ENCODE peak calls at places on chromosomes 6 and 20, in seven cellular contexts. B is neuronal stem cell, F is left ventricle myocardium inferior, A is aorta, P is pancreas, W is breast epithelium, O is left lung. E is an unnamed sample.

GRCh38 chr20:60913298-60913697 is 338.8 kb upstream of the CDH4 start:
- DNase-seq in A (no peak), F (no peak), O (no peak), W (no peak), B (no peak), P (no peak), E (no peak)

GRCh38 chr20:62740286-62741141 is 31.9 kb downstream of the NTSR1 start:
- DNase-seq in B (no peak), O (peak; percentile 36), W (no peak), F (peak; percentile 15), A (peak; percentile 68), P (peak; percentile 10), E (no peak)

GRCh38 chr6:121652223-121652622 is 216.8 kb downstream of the GJA1 start:
- DNase-seq in O (no peak), F (no peak), P (no peak), W (no peak), A (no peak), B (no peak), E (no peak)

GRCh38 chr20:20476504-20476903 is 108.6 kb downstream of the INSM1 start:
- DNase-seq in O (no peak), A (no peak), B (no peak), W (no peak), F (no peak), P (no peak), E (no peak)

GRCh38 chr6:63066053-63066704 is 145.1 kb upstream of the FKBP1C start:
- DNase-seq in B (no peak), O (no peak), W (no peak), P (no peak), F (no peak), A (no peak), E (no peak)

GRCh38 chr20:37721751-37722150 is 27.9 kb downstream of the CTNNBL1 start:
- DNase-seq in O (no peak), W (no peak), P (no peak), A (no peak), B (no peak), F (no peak), E (no peak)

GRCh38 chr20:12775041-12775440 is 233.7 kb upstream of the SPTLC3 start:
- DNase-seq in A (no peak), F (no peak), W (no peak), B (no peak), O (no peak), P (no peak), E (no peak)

GRCh38 chr20:34938466-34939163 is 17.0 kb downstream of the GSS start:
- DNase-seq in O (peak; percentile 76), W (peak; percentile 55), F (peak; percentile 74), P (peak; percentile 72), A (peak; percentile 78), B (no peak), E (no peak)

GRCh38 chr6:128370072-128370471 is 150.3 kb downstream of the PTPRK start:
- DNase-seq in W (no peak), P (no peak), O (no peak), A (no peak), B (no peak), F (no peak), E (no peak)

GRCh38 chr20:35226775-35227681 is 538 bp downstream of the MMP24 start:
- DNase-seq in O (peak; percentile 40), W (no peak), A (peak; percentile 87), P (peak; percentile 56), B (peak; percentile 72), F (peak; percentile 20), E (no peak)

GRCh38 chr20:1802385-1803215 is 92.6 kb upstream of the SIRPA start:
- DNase-seq in O (peak; percentile 80), B (peak; percentile 65), W (no peak), A (peak; percentile 91), F (peak; percentile 65), P (no peak), E (no peak)
- H3K27ac ChIP-seq in O (peak overlapping the region; percentile 75), B (peak overlapping the region; percentile 44), W (peak overlapping the region; percentile 79), A (no peak overlapping the region), F (peak overlapping the region; percentile 86), P (no peak overlapping the region), E (no peak overlapping the region)

GRCh38 chr20:25249198-25249931 is 1.5 kb downstream of the PYGB start:
- DNase-seq in F (no peak), A (no peak), B (no peak), W (peak; percentile 58), O (no peak), P (no peak), E (no peak)
- H3K4me1 ChIP-seq in F (peaks cover 77% of the 10 kb centered on the region), A (no peaks in the 10 kb centered on the region), B (peaks cover 19% of the 10 kb centered on the region), W (no peaks in the 10 kb centered on the region), O (peaks cover 51% of the 10 kb centered on the region), P (peaks cover 16% of the 10 kb centered on the region), E (no peaks in the 10 kb centered on the region)

GRCh38 chr6:114249522-114249921 is 93.3 kb downstream of the HS3ST5 start:
- DNase-seq in P (no peak), F (no peak), B (no peak), A (no peak), W (no peak), O (no peak), E (no peak)

GRCh38 chr6:114247101-114247500 is 95.7 kb downstream of the HS3ST5 start:
- DNase-seq in W (no peak), O (no peak), P (no peak), B (no peak), A (no peak), F (no peak), E (no peak)
- H3K4me3 ChIP-seq in W (no peak overlapping the region), O (no peak overlapping the region), P (no peak overlapping the region), B (no peak overlapping the region), A (no peak overlapping the region), F (no peak overlapping the region), E (no peak overlapping the region)

GRCh38 chr20:53743607-53744260 is 150.1 kb upstream of the ZNF217 start:
- DNase-seq in F (no peak), A (no peak), W (no peak), B (no peak), P (no peak), O (no peak), E (no peak)
- H3K27ac ChIP-seq in F (no peak overlapping the region), A (no peak overlapping the region), W (no peak overlapping the region), B (no peak overlapping the region), P (no peak overlapping the region), O (no peak overlapping the region), E (no peak overlapping the region)

GRCh38 chr20:56392282-56393132 is at the start of gene CSTF1:
- DNase-seq in F (peak; percentile 98), P (peak; percentile 99), B (peak; percentile 97), A (peak; percentile 100), O (peak; percentile 100), W (peak; percentile 99), E (peak; percentile 97)
- H3K4me1 ChIP-seq in F (peaks cover 32% of the 10 kb centered on the region), P (peaks cover 16% of the 10 kb centered on the region), B (peaks cover 11% of the 10 kb centered on the region), A (peaks cover 3% of the 10 kb centered on the region), O (peaks cover 32% of the 10 kb centered on the region), W (peaks cover 24% of the 10 kb centered on the region), E (no peaks in the 10 kb centered on the region)

GRCh38 chr6:25387921-25388320 is 108.7 kb downstream of the CARMIL1 start:
- DNase-seq in O (no peak), P (no peak), A (no peak), F (no peak), B (no peak), W (no peak), E (no peak)
- H3K4me3 ChIP-seq in O (no peak overlapping the region), P (no peak overlapping the region), A (no peak overlapping the region), F (no peak overlapping the region), B (no peak overlapping the region), W (no peak overlapping the region), E (no peak overlapping the region)

GRCh38 chr6:133057352-133057751 is 183.8 kb upstream of the EYA4 start:
- DNase-seq in P (no peak), W (no peak), B (no peak), O (no peak), A (no peak), F (no peak), E (no peak)

GRCh38 chr6:133062077-133062476 is 179.1 kb upstream of the EYA4 start:
- DNase-seq in F (no peak), P (no peak), W (no peak), A (no peak), O (no peak), B (no peak), E (no peak)

GRCh38 chr6:133067960-133068359 is 173.2 kb upstream of the EYA4 start:
- DNase-seq in F (no peak), W (no peak), A (no peak), B (no peak), O (no peak), P (no peak), E (no peak)

GRCh38 chr6:133062702-133063319 is 178.3 kb upstream of the EYA4 start:
- DNase-seq in B (no peak), A (no peak), O (no peak), P (no peak), F (no peak), W (no peak), E (no peak)
- H3K27ac ChIP-seq in B (no peak overlapping the region), A (no peak overlapping the region), O (no peak overlapping the region), P (no peak overlapping the region), F (peak overlapping the region; percentile 85), W (no peak overlapping the region), E (no peak overlapping the region)